ENCODE peak calls at places on chromosomes 5 and 9, in seven cellular contexts. L is RCC 7860; F is activated T-helper 1 cell treated with Interleukin-2 at 50 U/mL for 16 hours; I is AG09319; Q is omental fat pad; N is stimulated activated CD4-positive, alpha-beta T cell treated with anti-CD3 and anti-CD28 coated beads, Interleukin-4, amount 100 ng/mL, for 48 hours; B is SK-N-SH. Z is an unnamed sample.

GRCh38 chr5:567664-568060 is 43.4 kb upstream of the SLC9A3 start:
- DNase-seq in I (no peak), B (no peak), F (no peak), L (no peak), Q (no peak), N (no peak), Z (no peak)

GRCh38 chr9:134642385-134643181 is 980 bp downstream of the COL5A1 start:
- DNase-seq in I (peak; percentile 72), F (no peak), L (no peak), B (peak; percentile 66), N (no peak), Q (no peak), Z (no peak)

GRCh38 chr9:129501771-129502324 is 119.1 kb downstream of the C9orf50 start:
- DNase-seq in B (no peak), Q (no peak), L (no peak), F (no peak), I (no peak), N (no peak), Z (no peak)

GRCh38 chr9:129143461-129143927 is 32.3 kb downstream of the PTPA start:
- DNase-seq in I (no peak), B (no peak), N (no peak), L (peak; percentile 89), F (no peak), Q (no peak), Z (no peak)

GRCh38 chr5:83118471-83118870 is 41.1 kb downstream of the XRCC4 start:
- DNase-seq in B (no peak), F (no peak), N (no peak), Q (no peak), L (no peak), I (no peak), Z (no peak)

GRCh38 chr5:88878976-88879375 is 4.0 kb downstream of the MEF2C start:
- DNase-seq in B (no peak), L (no peak), N (no peak), I (no peak), F (no peak), Q (no peak), Z (no peak)

GRCh38 chr5:73668422-73669116 is 42.6 kb downstream of the ARHGEF28 start:
- DNase-seq in L (no peak), Q (no peak), N (no peak), B (no peak), F (no peak), I (no peak), Z (no peak)

GRCh38 chr5:178895615-178896571 is at the start of gene ZFP2:
- DNase-seq in N (peak; percentile 6), B (peak; percentile 89), F (peak; percentile 4), L (peak; percentile 25), Q (no peak), I (no peak), Z (no peak)

GRCh38 chr5:111676496-111676895 is 80.5 kb downstream of the NREP start:
- DNase-seq in Q (no peak), N (no peak), B (no peak), I (no peak), L (no peak), F (no peak), Z (no peak)

GRCh38 chr5:135230326-135230925 is 168.6 kb downstream of the MACROH2A1 start:
- DNase-seq in L (no peak), B (no peak), Q (no peak), F (no peak), I (no peak), N (peak; percentile 4), Z (no peak)

GRCh38 chr5:126178521-126178920 is 244.7 kb upstream of the GRAMD2B start:
- DNase-seq in F (no peak), L (no peak), I (peak; percentile 25), N (no peak), B (no peak), Q (no peak), Z (no peak)

GRCh38 chr5:96257904-96258303 is 175.1 kb downstream of the PCSK1 start:
- DNase-seq in Q (no peak), N (no peak), B (no peak), I (no peak), L (peak; percentile 42), F (no peak), Z (no peak)

GRCh38 chr5:158174918-158175663 is 316.1 kb upstream of the CLINT1 start:
- DNase-seq in F (peak; percentile 1), I (peak; percentile 57), L (peak; percentile 9), B (peak; percentile 76), Q (peak; percentile 76), N (peak; percentile 23), Z (peak; percentile 20)

GRCh38 chr5:166286832-166287231 is 2004.6 kb upstream of the WWC1 start:
- DNase-seq in Q (no peak), F (no peak), B (no peak), L (no peak), I (no peak), N (no peak), Z (no peak)

GRCh38 chr5:112283943-112284342 is 135.1 kb downstream of the EPB41L4A start:
- DNase-seq in F (no peak), L (no peak), B (no peak), Q (no peak), I (no peak), N (no peak), Z (no peak)

GRCh38 chr9:76761448-76761847 is 2.8 kb upstream of the PCA3 start:
- DNase-seq in N (no peak), I (no peak), Q (no peak), F (no peak), B (no peak), L (no peak), Z (no peak)

GRCh38 chr9:33202552-33203300 is 35.6 kb upstream of the B4GALT1 start:
- DNase-seq in F (no peak), N (no peak), B (no peak), Q (no peak), L (no peak), I (no peak), Z (no peak)

GRCh38 chr9:138042640-138043039 is 165.1 kb downstream of the CACNA1B start:
- DNase-seq in L (no peak), N (no peak), F (no peak), Q (no peak), B (peak; percentile 4), I (no peak), Z (no peak)

GRCh38 chr9:10586407-10586806 is 26.4 kb downstream of the PTPRD start:
- DNase-seq in Q (no peak), F (no peak), I (no peak), L (no peak), B (no peak), N (no peak), Z (no peak)

GRCh38 chr5:95664204-95664786 is 17.7 kb downstream of the RFESD start:
- DNase-seq in B (no peak), L (peak; percentile 5), I (no peak), F (no peak), N (peak; percentile 21), Q (no peak), Z (peak; percentile 19)

GRCh38 chr5:177327539-177328522 is 16.1 kb upstream of the MXD3 start:
- DNase-seq in N (no peak), F (no peak), B (no peak), Q (no peak), I (no peak), L (peak; percentile 74), Z (no peak)

GRCh38 chr5:31463341-31463740 is 68.6 kb downstream of the DROSHA start:
- DNase-seq in B (no peak), F (no peak), L (no peak), Q (no peak), N (no peak), I (no peak), Z (no peak)

GRCh38 chr5:78597858-78598415 is 50.6 kb downstream of the LHFPL2 start:
- DNase-seq in F (no peak), I (no peak), Q (no peak), N (no peak), L (peak; percentile 4), B (no peak), Z (no peak)

GRCh38 chr5:178674334-178674733 is 47.5 kb upstream of the CLK4 start:
- DNase-seq in I (no peak), F (no peak), Q (no peak), L (no peak), B (no peak), N (no peak), Z (no peak)

GRCh38 chr5:150293091-150293941 is 3.7 kb upstream of the CAMK2A start:
- DNase-seq in L (no peak), B (no peak), Q (no peak), N (no peak), I (no peak), F (no peak), Z (no peak)

GRCh38 chr5:61625682-61626620 is 293.9 kb downstream of the ZSWIM6 start:
- DNase-seq in B (no peak), L (no peak), N (peak; percentile 34), I (no peak), Q (no peak), F (no peak), Z (no peak)

GRCh38 chr9:107520186-107520585 is 30.6 kb upstream of the KLF4 start:
- DNase-seq in Q (no peak), F (no peak), N (no peak), L (no peak), I (no peak), B (no peak), Z (no peak)

GRCh38 chr5:65185468-65185867 is 296.3 kb downstream of the ADAMTS6 start:
- DNase-seq in F (no peak), N (no peak), I (no peak), B (no peak), Q (no peak), L (no peak), Z (no peak)

GRCh38 chr9:133140606-133141005 is 19.6 kb upstream of the RALGDS start:
- DNase-seq in I (no peak), L (no peak), N (no peak), F (no peak), B (no peak), Q (no peak), Z (no peak)

GRCh38 chr5:76190356-76190755 is 107.2 kb downstream of the SV2C start:
- DNase-seq in F (no peak), B (no peak), Q (no peak), I (no peak), L (no peak), N (no peak), Z (no peak)